ENCODE peak calls at places on chromosomes 16 and 17, in five cellular contexts. N is esophagus squamous epithelium; C is Peyer's patch; A is CD8-positive, alpha-beta memory T cell; F is CD8-positive, alpha-beta T cell. R is an unnamed sample. For H3K4me1, the result is how much of the 10 kb centered on the place peaks cover.

GRCh38 chr16:74019608-74020007 is 277.0 kb upstream of the PSMD7 start:
- DNase-seq in N (no peak), C (no peak), A (no peak), F (no peak), R (peak)

GRCh38 chr16:82091225-82091624 is 56.2 kb downstream of the HSD17B2 start:
- DNase-seq in N (no peak), C (no peak), A (no peak), F (no peak), R (no peak)

GRCh38 chr17:45364531-45365390 is 47.9 kb upstream of the MAP3K14 start:
- DNase-seq in N (no peak), C (no peak), A (no peak), F (no peak), R (no peak)

GRCh38 chr17:19644493-19645210 is 3.9 kb upstream of the ALDH3A2 start:
- DNase-seq in N (no peak), C (no peak), A (no peak), F (no peak), R (no peak)

GRCh38 chr16:11742041-11742535 is 569 bp downstream of the TXNDC11 start:
- DNase-seq in N (no peak), C (peak), A (no peak), F (peak), R (peak)

GRCh38 chr17:69523252-69523861 is 108.9 kb downstream of the MAP2K6 start:
- DNase-seq in N (no peak), C (no peak), A (no peak), F (no peak), R (peak)

GRCh38 chr17:65463242-65463641 is 98.2 kb downstream of the AXIN2 start:
- DNase-seq in N (no peak), C (no peak), A (no peak), F (no peak), R (no peak)

GRCh38 chr17:21199311-21199710 is 14.7 kb downstream of the TMEM11 start:
- DNase-seq in N (no peak), C (no peak), A (no peak), F (no peak), R (peak)

GRCh38 chr17:38341035-38341721 is 2.6 kb downstream of the GPR179 start:
- DNase-seq in N (no peak), C (peak), A (no peak), F (no peak), R (peak)

GRCh38 chr17:13265306-13265705 is 247.5 kb upstream of the ELAC2 start:
- DNase-seq in N (no peak), C (no peak), A (no peak), F (no peak), R (no peak)

GRCh38 chr16:10839271-10839661 is 20.7 kb upstream of the TVP23A start:
- DNase-seq in N (no peak), C (no peak), A (no peak), F (no peak), R (peak)

GRCh38 chr17:69245617-69246016 is 17.0 kb upstream of the ABCA10 start:
- DNase-seq in N (no peak), C (no peak), A (no peak), F (no peak), R (no peak)

GRCh38 chr17:31269597-31269996 is 27.4 kb downstream of the OMG start:
- DNase-seq in N (no peak), C (no peak), A (no peak), F (no peak), R (peak)

GRCh38 chr17:44972953-44973352 is 4.8 kb upstream of the C1QL1 start:
- DNase-seq in N (no peak), C (no peak), A (no peak), F (no peak), R (no peak)

GRCh38 chr17:39219647-39220154 is 6.0 kb downstream of the STAC2 start:
- DNase-seq in N (no peak), C (no peak), A (no peak), F (no peak), R (no peak)

GRCh38 chr16:19361587-19361986 is 56.1 kb upstream of the TMC5 start:
- DNase-seq in N (no peak), C (no peak), A (no peak), F (no peak), R (no peak)

GRCh38 chr16:81697886-81698635 is 81.0 kb upstream of the PLCG2 start:
- DNase-seq in N (no peak), C (no peak), A (no peak), F (no peak), R (no peak)

GRCh38 chr17:31327534-31328526 is 6.4 kb upstream of the EVI2A start:
- DNase-seq in N (no peak), C (no peak), A (no peak), F (no peak), R (no peak)

GRCh38 chr17:27959382-27959709 is 66.2 kb upstream of the LYRM9 start:
- DNase-seq in N (no peak), C (no peak), A (no peak), F (no peak), R (no peak)

GRCh38 chr17:27462149-27462548 is 5.9 kb downstream of the KSR1 start:
- DNase-seq in N (no peak), C (no peak), A (no peak), F (no peak), R (no peak)

GRCh38 chr17:78959803-78960202 is 19.9 kb downstream of the LGALS3BP start:
- DNase-seq in N (no peak), C (peak), A (no peak), F (no peak), R (no peak)

GRCh38 chr16:66569131-66569530 is 2.9 kb downstream of the CMTM1 start:
- DNase-seq in N (no peak), C (no peak), A (no peak), F (no peak), R (no peak)

GRCh38 chr17:69597898-69598692 is 183.6 kb downstream of the MAP2K6 start:
- DNase-seq in N (no peak), C (no peak), A (no peak), F (no peak), R (no peak)

GRCh38 chr17:559699-560378 is 154.8 kb downstream of the VPS53 start:
- DNase-seq in N (no peak), C (no peak), A (no peak), F (no peak), R (no peak)

GRCh38 chr16:14128097-14128496 is 57.0 kb downstream of the MRTFB start:
- DNase-seq in N (no peak), C (no peak), A (no peak), F (no peak), R (no peak)

GRCh38 chr17:27559996-27560481 is 70.9 kb upstream of the LGALS9 start:
- DNase-seq in N (no peak), C (no peak), A (no peak), F (no peak), R (no peak)

GRCh38 chr17:7408341-7408740 is 696 bp downstream of the NLGN2 start:
- DNase-seq in N (no peak), C (no peak), A (peak), F (peak), R (no peak)

GRCh38 chr17:49645654-49646053 is 32.2 kb downstream of the SPOP start:
- DNase-seq in N (no peak), C (no peak), A (no peak), F (no peak), R (no peak)
- H3K4me1 ChIP-seq in N (half or more), C (under half), A (under half), F (under half), R (under half)

GRCh38 chr16:22206847-22207714 is 1.0 kb downstream of the EEF2K start:
- DNase-seq in N (peak), C (peak), A (peak), F (peak), R (no peak)
- H3K4me3 ChIP-seq in N (peak), C (peak), A (peak), F (peak), R (peak)

GRCh38 chr16:68834550-68834949 is 8.8 kb upstream of the TANGO6 start:
- DNase-seq in N (no peak), C (no peak), A (no peak), F (no peak), R (no peak)

GRCh38 chr16:68833251-68833650 is 10.1 kb upstream of the TANGO6 start:
- DNase-seq in N (no peak), C (no peak), A (no peak), F (no peak), R (no peak)

GRCh38 chr16:68839831-68840230 is 3.5 kb upstream of the TANGO6 start:
- DNase-seq in N (no peak), C (no peak), A (no peak), F (no peak), R (no peak)

DNA sequence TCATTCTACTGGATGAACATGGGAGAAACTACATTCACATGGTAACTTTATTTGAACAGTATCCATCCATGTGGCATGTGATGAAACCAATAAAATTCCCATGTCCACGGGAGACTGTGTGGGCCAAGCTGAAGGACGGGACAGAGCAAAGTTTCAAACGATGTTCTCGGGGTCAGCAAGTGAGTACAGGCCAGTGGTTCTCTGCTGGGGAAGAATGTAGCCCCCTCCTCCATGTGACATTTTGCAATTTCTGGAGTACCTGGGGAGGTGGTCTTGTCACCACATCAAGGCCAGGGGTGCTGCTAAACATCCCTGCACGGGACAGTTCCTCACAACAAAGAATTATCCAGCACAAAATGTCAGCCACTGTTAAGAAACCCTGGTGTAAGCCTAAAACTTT is 7.4 kb upstream of the TANGO6 start:
- DNase-seq in N (no peak), C (no peak), A (no peak), F (no peak), R (no peak)
- H3K4me1 ChIP-seq in N (under half), C (under half), A (under half), F (under half), R (under half)

DNA sequence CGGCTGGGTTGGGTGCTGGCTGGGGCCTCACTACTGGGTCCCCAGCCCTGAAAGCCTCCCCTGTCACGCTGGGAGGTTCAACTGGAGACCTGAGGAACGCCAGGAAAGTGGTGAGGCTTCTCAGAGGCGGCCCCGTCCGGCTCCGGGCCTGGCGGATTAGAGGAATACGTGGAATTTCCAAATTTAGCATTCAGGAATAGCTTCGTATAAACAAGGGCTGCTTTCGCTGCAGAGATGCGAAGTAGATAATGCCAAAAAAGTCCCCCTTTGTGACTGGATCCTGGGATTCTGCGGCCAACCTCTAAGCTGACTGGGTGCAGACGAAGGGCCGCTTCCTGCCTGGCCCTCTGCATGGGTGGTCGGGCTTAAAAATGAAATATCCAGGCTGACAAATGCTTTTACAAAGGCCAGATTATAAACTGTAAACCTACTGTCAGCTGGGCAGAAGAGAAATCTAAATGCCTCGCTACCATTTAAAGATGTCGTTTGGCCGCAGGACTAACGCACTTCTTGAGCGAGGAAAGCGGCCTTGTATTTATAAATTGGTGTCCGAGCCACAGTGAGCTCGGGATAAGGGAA is 252.5 kb downstream of the IRF8 start:
- DNase-seq in N (no peak), C (no peak), A (no peak), F (no peak), R (no peak)
- H3K4me3 ChIP-seq in N (no peak), C (no peak), A (no peak), F (no peak), R (no peak)

DNA sequence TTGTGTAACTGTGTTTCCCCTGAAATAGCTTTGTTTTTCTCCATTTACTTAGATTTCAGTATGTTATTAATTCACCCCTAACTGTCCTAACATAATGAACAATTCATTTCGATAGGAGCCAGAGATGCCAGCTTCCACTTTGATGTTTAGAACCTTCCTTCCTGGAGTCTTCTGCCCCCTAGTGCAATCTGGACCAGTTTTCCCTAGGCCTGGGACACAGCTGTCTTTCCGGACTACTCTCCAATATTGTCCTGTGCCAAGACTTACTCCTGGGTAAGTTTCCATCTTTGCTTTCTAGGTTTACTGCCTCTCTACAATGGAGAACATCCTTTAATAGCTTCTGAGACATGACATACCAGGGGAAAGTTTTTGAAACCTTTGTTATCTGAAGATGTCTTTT is 12.8 kb downstream of the RECQL5 start:
- DNase-seq in N (no peak), C (no peak), A (no peak), F (no peak), R (no peak)
- H3K4me1 ChIP-seq in N (under half), C (under half), A (under half), F (under half), R (under half)

DNA sequence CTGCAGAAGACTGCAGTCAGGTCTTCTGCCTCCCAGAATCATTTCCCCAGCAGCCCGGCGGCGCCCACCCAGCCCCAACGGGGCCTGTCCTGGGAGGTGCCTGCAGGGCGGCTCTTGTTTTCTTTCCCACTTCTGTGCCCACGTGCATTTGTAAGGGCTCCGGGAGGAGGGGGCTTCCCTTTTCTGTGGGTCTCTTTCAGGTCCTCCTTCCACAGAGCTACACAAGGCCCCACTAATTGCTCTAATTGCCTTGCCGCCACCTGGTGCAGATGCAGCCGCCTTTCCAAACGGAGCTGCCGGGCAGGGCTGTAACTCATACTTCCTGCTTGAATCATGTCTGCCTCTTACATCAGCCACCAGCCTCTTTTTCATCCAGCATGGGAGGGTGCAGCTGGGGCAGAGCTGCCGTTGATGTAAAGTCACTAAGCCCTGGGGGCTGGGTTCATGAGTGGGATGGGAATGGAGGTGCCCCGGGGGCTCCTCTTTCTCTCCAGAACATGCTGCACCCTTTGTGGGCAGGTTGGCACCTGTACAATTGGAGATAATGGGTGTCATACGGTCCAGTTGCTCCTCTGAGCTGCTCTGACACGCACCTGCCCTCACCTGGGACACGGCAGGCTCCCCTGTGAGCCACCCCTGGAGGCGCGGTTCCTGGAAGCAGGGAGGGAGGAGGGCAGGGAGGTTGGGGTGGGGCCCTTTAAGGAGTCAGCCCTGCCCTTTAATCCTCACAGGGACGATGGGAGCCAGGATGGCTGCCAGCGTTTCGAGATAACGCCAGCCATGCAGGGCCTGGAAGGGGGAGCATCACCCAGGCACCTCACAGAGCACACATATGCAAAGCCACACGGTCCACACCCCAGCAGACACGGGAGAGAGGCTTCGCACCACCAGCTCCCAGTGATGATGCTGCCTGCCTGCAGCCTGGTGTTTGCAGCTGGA is 41.1 kb upstream of the KLHDC4 start:
- DNase-seq in N (peak), C (peak), A (no peak), F (peak), R (peak)
- H3K4me3 ChIP-seq in N (peak), C (peak), A (peak), F (peak), R (no peak)